ENCODE peak calls at places on chromosomes 7 and 10, in eight cellular contexts. W is left lobe of liver; S is mucosa of descending colon; J is body of pancreas; B is natural killer cell; X is pancreas; A is activated T-cell treated with anti-CD3 and anti-CD28 coated beads, Interleukin-2, amount 50 U/mL, for 4 hours; T is left cardiac atrium. D is an unnamed sample.

GRCh38 chr7:74233655-74234280 is 20.4 kb downstream of the RFC2 start:
- ATAC-seq in X (no peak), W (no peak), S (no peak), B (no peak), J (peak), A (no peak), T (no peak), D (no peak)

GRCh38 chr10:74825371-74826141 is 844 bp upstream of the KAT6B start:
- ATAC-seq in W (peak), J (peak), A (peak), T (peak), B (no peak), X (peak), S (peak), D (peak)

GRCh38 chr10:110057461-110057860 is 49.7 kb downstream of the ADD3 start:
- ATAC-seq in T (no peak), W (no peak), A (no peak), S (no peak), B (no peak), X (no peak), J (no peak), D (no peak)

GRCh38 chr10:113853577-113854018 is 284 bp downstream of the DCLRE1A start:
- ATAC-seq in J (peak), A (no peak), T (peak), W (peak), S (peak), X (peak), B (no peak), D (no peak)

GRCh38 chr10:4652111-4653010 is 173.6 kb upstream of the AKR1E2 start:
- ATAC-seq in S (no peak), J (no peak), B (no peak), T (no peak), W (peak), A (peak), X (no peak), D (peak)

GRCh38 chr7:105320896-105321295 is 67.8 kb downstream of the SRPK2 start:
- ATAC-seq in X (no peak), A (no peak), J (no peak), S (no peak), B (no peak), W (no peak), T (no peak), D (no peak)

GRCh38 chr7:105157278-105157677 is 143.3 kb downstream of the KMT2E start:
- ATAC-seq in S (no peak), W (no peak), T (no peak), J (no peak), A (no peak), X (no peak), B (no peak), D (no peak)

GRCh38 chr10:111482074-111482350 is 405.2 kb downstream of the ADRA2A start:
- ATAC-seq in S (no peak), X (no peak), T (no peak), J (no peak), W (peak), B (no peak), A (no peak), D (no peak)

GRCh38 chr10:72096115-72097000 is 8.0 kb upstream of the SPOCK2 start:
- ATAC-seq in A (peak), J (no peak), S (no peak), B (no peak), X (peak), W (peak), T (peak), D (peak)

GRCh38 chr10:23452010-23452655 is 13.3 kb downstream of the OTUD1 start:
- ATAC-seq in A (no peak), S (no peak), B (no peak), J (no peak), T (no peak), X (no peak), W (no peak), D (no peak)

GRCh38 chr7:130473289-130473688 is 18.6 kb upstream of the MEST start:
- ATAC-seq in B (no peak), X (peak), J (no peak), W (peak), T (no peak), S (no peak), A (no peak), D (no peak)

GRCh38 chr7:18831381-18831901 is 286.0 kb downstream of the TWIST1 start:
- ATAC-seq in B (no peak), T (peak), J (no peak), X (no peak), W (no peak), A (no peak), S (no peak), D (no peak)

GRCh38 chr10:79293841-79294705 is 53.2 kb upstream of the PPIF start:
- ATAC-seq in J (no peak), B (no peak), T (peak), W (peak), A (no peak), X (peak), S (peak), D (no peak)

GRCh38 chr7:128458956-128459355 is 3.3 kb downstream of the HILPDA start:
- ATAC-seq in A (peak), W (no peak), B (peak), S (no peak), J (no peak), X (no peak), T (no peak), D (peak)

GRCh38 chr7:15764986-15765385 is 78.5 kb upstream of the MEOX2 start:
- ATAC-seq in J (peak), B (no peak), X (peak), S (peak), A (no peak), W (no peak), T (peak), D (no peak)

GRCh38 chr7:129308047-129308446 is 83.2 kb downstream of the AHCYL2 start:
- ATAC-seq in X (peak), W (peak), S (no peak), B (no peak), J (peak), T (peak), A (no peak), D (no peak)

GRCh38 chr10:775245-776075 is 86.0 kb upstream of the DIP2C start:
- ATAC-seq in W (no peak), S (no peak), T (peak), A (no peak), X (peak), B (no peak), J (no peak), D (peak)

GRCh38 chr10:106819490-106819889 is 345.0 kb downstream of the SORCS1 start:
- ATAC-seq in W (no peak), B (peak), T (no peak), X (no peak), A (no peak), S (no peak), J (no peak), D (no peak)

GRCh38 chr7:135721198-135721820 is 6.7 kb downstream of the SLC13A4 start:
- ATAC-seq in X (no peak), J (no peak), S (no peak), A (no peak), B (no peak), W (no peak), T (no peak), D (no peak)

GRCh38 chr10:111705026-111705425 is 478.5 kb downstream of the GPAM start:
- ATAC-seq in B (no peak), J (no peak), X (peak), W (no peak), S (no peak), A (no peak), T (peak), D (no peak)

D was measured in activated T-helper 17 cell treated with anti-CD3 and anti-CD28 coated beads, Interleukin-2, amount 50 U/mL, for 72 hours.